ENCODE peak calls at places on chromosome 11, in five cellular contexts. One of them, this sample, is unnamed.

GRCh38 chr11:35935390-35935789 is 8.5 kb upstream of the LDLRAD3 start:
- DNase-seq in stomach: no peak
- DNase-seq in NCI-H1436: no peak
- DNase-seq in activated CD4-positive, CD25-positive, alpha-beta regulatory T cell: no peak
- DNase-seq in activated CD4-positive, alpha-beta T cell treated with anti-CD3 and anti-CD28 coated beads for 48 hours: no peak
- DNase-seq in this sample: no peak

GRCh38 chr11:1665313-1665712 is 31.7 kb upstream of the KRTAP5-6 start:
- DNase-seq in stomach: no peak
- DNase-seq in NCI-H1436: no peak
- DNase-seq in activated CD4-positive, CD25-positive, alpha-beta regulatory T cell: no peak
- DNase-seq in activated CD4-positive, alpha-beta T cell treated with anti-CD3 and anti-CD28 coated beads for 48 hours: no peak
- DNase-seq in this sample: no peak

GRCh38 chr11:36376888-36377758 is 81.0 kb downstream of the PRR5L start:
- DNase-seq in stomach: peak
- DNase-seq in NCI-H1436: no peak
- DNase-seq in activated CD4-positive, CD25-positive, alpha-beta regulatory T cell: no peak
- DNase-seq in activated CD4-positive, alpha-beta T cell treated with anti-CD3 and anti-CD28 coated beads for 48 hours: peak
- DNase-seq in this sample: no peak

GRCh38 chr11:106409201-106409600 is 331.7 kb downstream of the AASDHPPT start:
- DNase-seq in stomach: no peak
- DNase-seq in NCI-H1436: no peak
- DNase-seq in activated CD4-positive, CD25-positive, alpha-beta regulatory T cell: no peak
- DNase-seq in activated CD4-positive, alpha-beta T cell treated with anti-CD3 and anti-CD28 coated beads for 48 hours: no peak
- DNase-seq in this sample: no peak

GRCh38 chr11:87967459-87967858 is 207.8 kb downstream of the RAB38 start:
- DNase-seq in stomach: no peak
- DNase-seq in NCI-H1436: no peak
- DNase-seq in activated CD4-positive, CD25-positive, alpha-beta regulatory T cell: no peak
- DNase-seq in activated CD4-positive, alpha-beta T cell treated with anti-CD3 and anti-CD28 coated beads for 48 hours: no peak
- DNase-seq in this sample: no peak

GRCh38 chr11:69696749-69697488 is 6.9 kb downstream of the FGF19 start:
- DNase-seq in stomach: no peak
- DNase-seq in NCI-H1436: no peak
- DNase-seq in activated CD4-positive, CD25-positive, alpha-beta regulatory T cell: no peak
- DNase-seq in activated CD4-positive, alpha-beta T cell treated with anti-CD3 and anti-CD28 coated beads for 48 hours: no peak
- DNase-seq in this sample: no peak

GRCh38 chr11:68036717-68037239 is 2.0 kb upstream of the TCIRG1 start:
- DNase-seq in stomach: peak
- DNase-seq in NCI-H1436: no peak
- DNase-seq in activated CD4-positive, CD25-positive, alpha-beta regulatory T cell: no peak
- DNase-seq in activated CD4-positive, alpha-beta T cell treated with anti-CD3 and anti-CD28 coated beads for 48 hours: no peak
- DNase-seq in this sample: no peak

GRCh38 chr11:936199-936598 is 10.5 kb downstream of the AP2A2 start:
- DNase-seq in stomach: no peak
- DNase-seq in NCI-H1436: no peak
- DNase-seq in activated CD4-positive, CD25-positive, alpha-beta regulatory T cell: no peak
- DNase-seq in activated CD4-positive, alpha-beta T cell treated with anti-CD3 and anti-CD28 coated beads for 48 hours: no peak
- DNase-seq in this sample: no peak

GRCh38 chr11:96215094-96215782 is 127.8 kb downstream of the MAML2 start:
- DNase-seq in stomach: no peak
- DNase-seq in NCI-H1436: no peak
- DNase-seq in activated CD4-positive, CD25-positive, alpha-beta regulatory T cell: no peak
- DNase-seq in activated CD4-positive, alpha-beta T cell treated with anti-CD3 and anti-CD28 coated beads for 48 hours: peak
- DNase-seq in this sample: no peak

GRCh38 chr11:59666969-59667368 is 1.9 kb downstream of the PATL1 start:
- DNase-seq in stomach: no peak
- DNase-seq in NCI-H1436: no peak
- DNase-seq in activated CD4-positive, CD25-positive, alpha-beta regulatory T cell: no peak
- DNase-seq in activated CD4-positive, alpha-beta T cell treated with anti-CD3 and anti-CD28 coated beads for 48 hours: no peak
- DNase-seq in this sample: no peak

GRCh38 chr11:1156506-1157340 is 1.0 kb upstream of the MUC5AC start:
- DNase-seq in stomach: no peak
- DNase-seq in NCI-H1436: no peak
- DNase-seq in activated CD4-positive, CD25-positive, alpha-beta regulatory T cell: no peak
- DNase-seq in activated CD4-positive, alpha-beta T cell treated with anti-CD3 and anti-CD28 coated beads for 48 hours: no peak
- DNase-seq in this sample: no peak

GRCh38 chr11:120674537-120674936 is 163.0 kb downstream of the GRIK4 start:
- DNase-seq in stomach: no peak
- DNase-seq in NCI-H1436: no peak
- DNase-seq in activated CD4-positive, CD25-positive, alpha-beta regulatory T cell: no peak
- DNase-seq in activated CD4-positive, alpha-beta T cell treated with anti-CD3 and anti-CD28 coated beads for 48 hours: no peak
- DNase-seq in this sample: no peak

GRCh38 chr11:70324354-70325115 is 54.0 kb downstream of the PPFIA1 start:
- DNase-seq in stomach: no peak
- DNase-seq in NCI-H1436: no peak
- DNase-seq in activated CD4-positive, CD25-positive, alpha-beta regulatory T cell: no peak
- DNase-seq in activated CD4-positive, alpha-beta T cell treated with anti-CD3 and anti-CD28 coated beads for 48 hours: no peak
- DNase-seq in this sample: no peak

GRCh38 chr11:111229604-111230003 is 15.9 kb upstream of the POU2AF2 start:
- DNase-seq in stomach: no peak
- DNase-seq in NCI-H1436: no peak
- DNase-seq in activated CD4-positive, CD25-positive, alpha-beta regulatory T cell: no peak
- DNase-seq in activated CD4-positive, alpha-beta T cell treated with anti-CD3 and anti-CD28 coated beads for 48 hours: peak
- DNase-seq in this sample: no peak

GRCh38 chr11:92451081-92451480 is 226.5 kb downstream of the FAT3 start:
- DNase-seq in stomach: no peak
- DNase-seq in NCI-H1436: no peak
- DNase-seq in activated CD4-positive, CD25-positive, alpha-beta regulatory T cell: no peak
- DNase-seq in activated CD4-positive, alpha-beta T cell treated with anti-CD3 and anti-CD28 coated beads for 48 hours: no peak
- DNase-seq in this sample: no peak

GRCh38 chr11:87473174-87473573 is 435.4 kb downstream of the TMEM135 start:
- DNase-seq in stomach: no peak
- DNase-seq in NCI-H1436: no peak
- DNase-seq in activated CD4-positive, CD25-positive, alpha-beta regulatory T cell: no peak
- DNase-seq in activated CD4-positive, alpha-beta T cell treated with anti-CD3 and anti-CD28 coated beads for 48 hours: no peak
- DNase-seq in this sample: no peak

GRCh38 chr11:19344661-19345518 is 104.1 kb upstream of the E2F8 start:
- DNase-seq in stomach: peak
- DNase-seq in NCI-H1436: peak
- DNase-seq in activated CD4-positive, CD25-positive, alpha-beta regulatory T cell: no peak
- DNase-seq in activated CD4-positive, alpha-beta T cell treated with anti-CD3 and anti-CD28 coated beads for 48 hours: peak
- DNase-seq in this sample: no peak

GRCh38 chr11:6576471-6577373 is 26.7 kb downstream of the RRP8 start:
- DNase-seq in stomach: no peak
- DNase-seq in NCI-H1436: no peak
- DNase-seq in activated CD4-positive, CD25-positive, alpha-beta regulatory T cell: no peak
- DNase-seq in activated CD4-positive, alpha-beta T cell treated with anti-CD3 and anti-CD28 coated beads for 48 hours: no peak
- DNase-seq in this sample: no peak

GRCh38 chr11:127564803-127565202 is 564.2 kb upstream of the KIRREL3 start:
- DNase-seq in stomach: no peak
- DNase-seq in NCI-H1436: no peak
- DNase-seq in activated CD4-positive, CD25-positive, alpha-beta regulatory T cell: no peak
- DNase-seq in activated CD4-positive, alpha-beta T cell treated with anti-CD3 and anti-CD28 coated beads for 48 hours: no peak
- DNase-seq in this sample: no peak

GRCh38 chr11:65357856-65358356 is 3.4 kb downstream of the TIGD3 start:
- DNase-seq in stomach: no peak
- DNase-seq in NCI-H1436: no peak
- DNase-seq in activated CD4-positive, CD25-positive, alpha-beta regulatory T cell: no peak
- DNase-seq in activated CD4-positive, alpha-beta T cell treated with anti-CD3 and anti-CD28 coated beads for 48 hours: no peak
- DNase-seq in this sample: no peak

GRCh38 chr11:108947654-108948570 is 283.0 kb downstream of the DDX10 start:
- DNase-seq in stomach: no peak
- DNase-seq in NCI-H1436: no peak
- DNase-seq in activated CD4-positive, CD25-positive, alpha-beta regulatory T cell: no peak
- DNase-seq in activated CD4-positive, alpha-beta T cell treated with anti-CD3 and anti-CD28 coated beads for 48 hours: no peak
- DNase-seq in this sample: no peak

GRCh38 chr11:76838422-76839068 is 22.2 kb upstream of the ACER3 start:
- DNase-seq in stomach: no peak
- DNase-seq in NCI-H1436: no peak
- DNase-seq in activated CD4-positive, CD25-positive, alpha-beta regulatory T cell: no peak
- DNase-seq in activated CD4-positive, alpha-beta T cell treated with anti-CD3 and anti-CD28 coated beads for 48 hours: no peak
- DNase-seq in this sample: no peak

GRCh38 chr11:16605440-16605970 is 132.9 kb upstream of the C11orf58 start:
- DNase-seq in stomach: peak
- DNase-seq in NCI-H1436: peak
- DNase-seq in activated CD4-positive, CD25-positive, alpha-beta regulatory T cell: no peak
- DNase-seq in activated CD4-positive, alpha-beta T cell treated with anti-CD3 and anti-CD28 coated beads for 48 hours: no peak
- DNase-seq in this sample: no peak

GRCh38 chr11:66362481-66363147 is 8.9 kb downstream of the SLC29A2 start:
- DNase-seq in stomach: no peak
- DNase-seq in NCI-H1436: no peak
- DNase-seq in activated CD4-positive, CD25-positive, alpha-beta regulatory T cell: no peak
- DNase-seq in activated CD4-positive, alpha-beta T cell treated with anti-CD3 and anti-CD28 coated beads for 48 hours: no peak
- DNase-seq in this sample: no peak

GRCh38 chr11:57812634-57813033 is 51.0 kb downstream of the CTNND1 start:
- DNase-seq in stomach: no peak
- DNase-seq in NCI-H1436: no peak
- DNase-seq in activated CD4-positive, CD25-positive, alpha-beta regulatory T cell: no peak
- DNase-seq in activated CD4-positive, alpha-beta T cell treated with anti-CD3 and anti-CD28 coated beads for 48 hours: no peak
- DNase-seq in this sample: no peak

GRCh38 chr11:60835472-60835871 is 6.4 kb upstream of the CCDC86 start:
- DNase-seq in stomach: no peak
- DNase-seq in NCI-H1436: no peak
- DNase-seq in activated CD4-positive, CD25-positive, alpha-beta regulatory T cell: no peak
- DNase-seq in activated CD4-positive, alpha-beta T cell treated with anti-CD3 and anti-CD28 coated beads for 48 hours: no peak
- DNase-seq in this sample: no peak

GRCh38 chr11:3635641-3636375 is 6.0 kb downstream of the ART5 start:
- DNase-seq in stomach: no peak
- DNase-seq in NCI-H1436: no peak
- DNase-seq in activated CD4-positive, CD25-positive, alpha-beta regulatory T cell: no peak
- DNase-seq in activated CD4-positive, alpha-beta T cell treated with anti-CD3 and anti-CD28 coated beads for 48 hours: no peak
- DNase-seq in this sample: no peak

GRCh38 chr11:22521226-22521625 is 104.4 kb downstream of the FANCF start:
- DNase-seq in stomach: no peak
- DNase-seq in NCI-H1436: no peak
- DNase-seq in activated CD4-positive, CD25-positive, alpha-beta regulatory T cell: no peak
- DNase-seq in activated CD4-positive, alpha-beta T cell treated with anti-CD3 and anti-CD28 coated beads for 48 hours: no peak
- DNase-seq in this sample: no peak

GRCh38 chr11:128391809-128392208 is 195.5 kb downstream of the ETS1 start:
- DNase-seq in stomach: no peak
- DNase-seq in NCI-H1436: no peak
- DNase-seq in activated CD4-positive, CD25-positive, alpha-beta regulatory T cell: no peak
- DNase-seq in activated CD4-positive, alpha-beta T cell treated with anti-CD3 and anti-CD28 coated beads for 48 hours: no peak
- DNase-seq in this sample: no peak

GRCh38 chr11:19673924-19674390 is 38.7 kb upstream of the NAV2 start:
- DNase-seq in stomach: no peak
- DNase-seq in NCI-H1436: no peak
- DNase-seq in activated CD4-positive, CD25-positive, alpha-beta regulatory T cell: no peak
- DNase-seq in activated CD4-positive, alpha-beta T cell treated with anti-CD3 and anti-CD28 coated beads for 48 hours: no peak
- DNase-seq in this sample: no peak

GRCh38 chr11:57364851-57365660 is 15.9 kb downstream of the PRG3 start:
- DNase-seq in stomach: no peak
- DNase-seq in NCI-H1436: no peak
- DNase-seq in activated CD4-positive, CD25-positive, alpha-beta regulatory T cell: no peak
- DNase-seq in activated CD4-positive, alpha-beta T cell treated with anti-CD3 and anti-CD28 coated beads for 48 hours: no peak
- DNase-seq in this sample: no peak

GRCh38 chr11:130181295-130182272 is 22.0 kb downstream of the ST14 start:
- DNase-seq in stomach: peak
- DNase-seq in NCI-H1436: peak
- DNase-seq in activated CD4-positive, CD25-positive, alpha-beta regulatory T cell: no peak
- DNase-seq in activated CD4-positive, alpha-beta T cell treated with anti-CD3 and anti-CD28 coated beads for 48 hours: no peak
- DNase-seq in this sample: no peak

GRCh38 chr11:119729581-119730346 is 764 bp upstream of the NECTIN1 start:
- DNase-seq in stomach: peak
- DNase-seq in NCI-H1436: no peak
- DNase-seq in activated CD4-positive, CD25-positive, alpha-beta regulatory T cell: no peak
- DNase-seq in activated CD4-positive, alpha-beta T cell treated with anti-CD3 and anti-CD28 coated beads for 48 hours: no peak
- DNase-seq in this sample: no peak

This sample was measured in GOT3.